ENCODE peak calls at places on chromosomes 3 and 15, in five cellular contexts. Q is body of pancreas; G is CD8-positive, alpha-beta T cell; B is brain microvascular endothelial cell; H is small intestine. O is an unnamed sample.

GRCh38 chr3:69178838-69179739 is 56.7 kb upstream of the LMOD3 start:
- DNase-seq in Q (no peak), G (no peak), B (peak; percentile 3), H (peak; percentile 97), O (no peak)

GRCh38 chr15:61556037-61556648 is 327.0 kb upstream of the RORA start:
- DNase-seq in Q (no peak), G (no peak), B (peak; percentile 79), H (no peak), O (no peak)

GRCh38 chr15:25725758-25726157 is 137.4 kb downstream of the ATP10A start:
- DNase-seq in Q (no peak), G (no peak), B (no peak), H (no peak), O (no peak)

GRCh38 chr3:141385386-141386079 is 17.2 kb downstream of the ZBTB38 start:
- DNase-seq in Q (no peak), G (no peak), B (no peak), H (no peak), O (no peak)

GRCh38 chr3:28012830-28013229 is 228.6 kb upstream of the CMC1 start:
- DNase-seq in Q (no peak), G (no peak), B (no peak), H (no peak), O (no peak)

GRCh38 chr15:95973566-95974256 is 356.8 kb upstream of the NR2F2 start:
- DNase-seq in Q (no peak), G (no peak), B (no peak), H (no peak), O (no peak)

GRCh38 chr3:14602804-14603644 is 48.5 kb upstream of the CCDC174 start:
- DNase-seq in Q (no peak), G (no peak), B (no peak), H (peak; percentile 14), O (no peak)

GRCh38 chr3:11173828-11174465 is 19.7 kb downstream of the HRH1 start:
- DNase-seq in Q (no peak), G (no peak), B (no peak), H (no peak), O (no peak)

GRCh38 chr3:116877968-116878367 is 168.4 kb downstream of the TUSC7 start:
- DNase-seq in Q (no peak), G (no peak), B (no peak), H (no peak), O (no peak)

GRCh38 chr15:43168192-43169107 is 16.8 kb upstream of the CCNDBP1 start:
- DNase-seq in Q (peak; percentile 70), G (no peak), B (peak; percentile 24), H (no peak), O (no peak)

GRCh38 chr3:62375655-62376054 is 2.3 kb upstream of the FEZF2 start:
- DNase-seq in Q (no peak), G (no peak), B (no peak), H (no peak), O (no peak)

GRCh38 chr3:112582242-112582874 is 20.5 kb downstream of the SLC35A5 start:
- DNase-seq in Q (no peak), G (no peak), B (peak; percentile 42), H (peak; percentile 19), O (peak; percentile 4)

GRCh38 chr15:35514759-35515158 is 31.2 kb downstream of the DPH6 start:
- DNase-seq in Q (no peak), G (no peak), B (peak; percentile 12), H (no peak), O (no peak)

GRCh38 chr3:100073555-100074307 is 40.6 kb downstream of the FILIP1L start:
- DNase-seq in Q (no peak), G (no peak), B (peak; percentile 79), H (no peak), O (no peak)

GRCh38 chr3:52892625-52893311 is 4.6 kb downstream of the STIMATE start:
- DNase-seq in Q (no peak), G (no peak), B (no peak), H (peak; percentile 72), O (peak; percentile 17)

GRCh38 chr3:120450261-120450913 is 405 bp downstream of the FSTL1 start:
- DNase-seq in Q (peak; percentile 25), G (no peak), B (no peak), H (no peak), O (no peak)

GRCh38 chr15:60162251-60162650 is 158.1 kb downstream of the FOXB1 start:
- DNase-seq in Q (no peak), G (no peak), B (no peak), H (no peak), O (no peak)

GRCh38 chr3:28978092-28978491 is 302.8 kb upstream of the RBMS3 start:
- DNase-seq in Q (no peak), G (no peak), B (no peak), H (no peak), O (no peak)

GRCh38 chr15:77617507-77618285 is 15.0 kb downstream of the LINGO1 start:
- DNase-seq in Q (no peak), G (no peak), B (no peak), H (peak; percentile 23), O (no peak)

GRCh38 chr3:53083496-53083895 is 37.6 kb upstream of the SFMBT1 start:
- DNase-seq in Q (peak; percentile 40), G (no peak), B (peak; percentile 16), H (no peak), O (no peak)

GRCh38 chr15:67826717-67827560 is 1.6 kb downstream of the SKOR1 start:
- DNase-seq in Q (peak; percentile 23), G (no peak), B (no peak), H (no peak), O (no peak)

GRCh38 chr3:178706411-178706810 is 170.2 kb downstream of the KCNMB2 start:
- DNase-seq in Q (no peak), G (no peak), B (no peak), H (no peak), O (no peak)

GRCh38 chr15:74770211-74770892 is 11.5 kb upstream of the CSK start:
- DNase-seq in Q (no peak), G (no peak), B (no peak), H (no peak), O (no peak)

GRCh38 chr15:88275804-88276203 is 19.3 kb upstream of the NTRK3 start:
- DNase-seq in Q (no peak), G (no peak), B (no peak), H (no peak), O (no peak)

GRCh38 chr15:33279613-33280205 is 31.1 kb upstream of the RYR3 start:
- DNase-seq in Q (no peak), G (no peak), B (peak; percentile 56), H (no peak), O (no peak)

GRCh38 chr15:24621630-24622215 is 53.9 kb upstream of the NPAP1 start:
- DNase-seq in Q (no peak), G (no peak), B (no peak), H (no peak), O (no peak)

GRCh38 chr3:125061170-125061569 is 5.4 kb upstream of the HEG1 start:
- DNase-seq in Q (no peak), G (no peak), B (no peak), H (no peak), O (no peak)

GRCh38 chr3:134355416-134355815 is 18.8 kb downstream of the AMOTL2 start:
- DNase-seq in Q (no peak), G (no peak), B (no peak), H (no peak), O (no peak)

GRCh38 chr3:134357914-134358811 is 16.1 kb downstream of the AMOTL2 start:
- DNase-seq in Q (peak; percentile 49), G (no peak), B (peak; percentile 92), H (peak; percentile 32), O (no peak)

GRCh38 chr3:134356411-134357040 is 17.7 kb downstream of the AMOTL2 start:
- DNase-seq in Q (no peak), G (no peak), B (no peak), H (no peak), O (no peak)

GRCh38 chr3:134359121-134360010 is 14.9 kb downstream of the AMOTL2 start:
- DNase-seq in Q (no peak), G (no peak), B (no peak), H (no peak), O (no peak)

GRCh38 chr3:134357261-134357913 is 16.9 kb downstream of the AMOTL2 start:
- DNase-seq in Q (no peak), G (no peak), B (no peak), H (no peak), O (no peak)
- H3K27ac ChIP-seq in Q (peak overlapping the region; percentile 98), G (no peak overlapping the region), B (peak overlapping the region; percentile 80), H (peak overlapping the region; percentile 36), O (no peak overlapping the region)

GRCh38 chr3:126113238-126113555 is 29.3 kb upstream of the SLC41A3 start:
- DNase-seq in Q (no peak), G (no peak), B (no peak), H (no peak), O (no peak)
- H3K4me3 ChIP-seq in Q (no peak overlapping the region), G (no peak overlapping the region), B (no peak overlapping the region), H (no peak overlapping the region), O (no peak overlapping the region)

DNA sequence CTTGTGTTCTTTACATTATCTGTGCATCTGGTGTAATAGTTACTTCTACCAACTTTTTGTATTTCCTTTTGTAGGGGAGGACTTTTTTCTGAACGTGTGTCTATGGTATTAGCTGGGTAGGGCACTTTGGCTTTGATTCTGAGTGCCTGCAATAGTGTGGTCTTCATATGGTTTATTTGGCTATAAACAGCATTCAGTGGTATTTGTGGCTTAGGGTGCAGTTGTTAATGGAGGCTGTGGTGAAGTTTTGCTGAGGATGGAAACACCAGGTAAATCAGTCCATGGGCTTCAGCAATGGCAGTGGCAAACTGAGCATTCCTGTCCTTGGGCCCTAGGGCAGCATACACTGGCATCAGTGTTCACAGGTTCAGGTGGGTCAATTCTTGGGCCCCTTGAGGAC is 230.6 kb upstream of the CTNNB1 start:
- DNase-seq in Q (no peak), G (no peak), B (no peak), H (no peak), O (no peak)
- H3K27me3 ChIP-seq in Q (no peaks in the 10 kb centered on the region), G (no peaks in the 10 kb centered on the region), B (no peaks in the 10 kb centered on the region), H (no peaks in the 10 kb centered on the region), O (no peaks in the 10 kb centered on the region)

DNA sequence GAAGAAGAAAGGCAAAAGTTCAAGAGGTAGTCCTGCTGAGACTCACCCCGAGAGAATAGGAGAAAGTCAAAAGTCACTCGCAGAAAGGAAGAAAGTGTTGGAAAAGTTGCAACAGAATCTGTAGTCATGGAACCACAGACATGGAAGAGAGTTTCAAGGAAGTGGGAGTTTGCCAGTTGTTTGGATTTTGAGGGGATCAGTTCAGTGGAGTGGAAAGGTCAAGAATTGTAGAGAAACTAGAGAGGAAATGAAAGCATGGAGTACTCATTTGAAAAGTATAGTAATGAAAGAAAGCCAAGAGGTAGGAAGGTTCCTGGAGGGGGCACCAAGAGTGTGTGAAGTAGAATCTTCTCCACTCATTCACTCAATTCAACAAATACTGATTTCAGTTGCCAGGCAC is 34.7 kb downstream of the SPTSSB start:
- DNase-seq in Q (no peak), G (no peak), B (no peak), H (no peak), O (no peak)
- H3K27ac ChIP-seq in Q (no peak overlapping the region), G (no peak overlapping the region), B (no peak overlapping the region), H (no peak overlapping the region), O (no peak overlapping the region)

GRCh38 chr3:48630833-48631232 is 4.4 kb downstream of the SLC26A6 start:
- DNase-seq in Q (no peak), G (no peak), B (no peak), H (no peak), O (no peak)
- H3K4me3 ChIP-seq in Q (no peak overlapping the region), G (no peak overlapping the region), B (no peak overlapping the region), H (no peak overlapping the region), O (no peak overlapping the region)